ENCODE peak calls at places on chromosome X, in seven cellular contexts. X is nephron progenitor cell, M is GM06990, A is brain microvascular endothelial cell, E is cardiac fibroblast, V is endothelial cell of umbilical vein, H is Peyer's patch. I is an unnamed sample.

GRCh38 chrX:39418132-39418935 is 617.1 kb downstream of the MID1IP1 start:
- DNase-seq in X (no peak), A (no peak), E (no peak), H (no peak), V (peak), M (no peak), I (no peak)

GRCh38 chrX:96590403-96590802 is 94.2 kb upstream of the DIAPH2 start:
- DNase-seq in E (no peak), M (no peak), H (no peak), A (no peak), X (no peak), V (no peak), I (no peak)

GRCh38 chrX:3576886-3577516 is 136.4 kb downstream of the PRKX start:
- DNase-seq in M (no peak), E (peak), A (no peak), H (no peak), X (no peak), V (no peak), I (no peak)

GRCh38 chrX:96389314-96390048 is 295.2 kb upstream of the DIAPH2 start:
- DNase-seq in E (peak), A (no peak), H (no peak), X (no peak), V (no peak), M (no peak), I (no peak)

GRCh38 chrX:7582191-7582590 is 260.8 kb upstream of the VCX start:
- DNase-seq in H (no peak), A (no peak), X (no peak), V (no peak), E (no peak), M (no peak), I (no peak)

GRCh38 chrX:8067754-8068469 is 103.2 kb downstream of the VCX2 start:
- DNase-seq in X (no peak), E (no peak), A (no peak), H (no peak), M (no peak), V (no peak), I (no peak)

GRCh38 chrX:134821901-134822300 is 163.6 kb upstream of the PLAC1 start:
- DNase-seq in H (no peak), E (peak), V (peak), M (no peak), X (no peak), A (no peak), I (no peak)

GRCh38 chrX:19602866-19603620 is 87.7 kb upstream of the MAP3K15 start:
- DNase-seq in M (no peak), E (peak), H (no peak), A (peak), X (no peak), V (no peak), I (no peak)

GRCh38 chrX:122504026-122504425 is 680.1 kb upstream of the GRIA3 start:
- DNase-seq in V (no peak), X (no peak), A (no peak), M (no peak), H (no peak), E (peak), I (no peak)

GRCh38 chrX:2965965-2966364 is 36.8 kb upstream of the ARSD start:
- DNase-seq in A (no peak), H (no peak), X (no peak), E (no peak), M (peak), V (no peak), I (no peak)

GRCh38 chrX:155134255-155134654 is 62.9 kb downstream of the BRCC3 start:
- DNase-seq in M (no peak), V (no peak), H (no peak), E (no peak), X (no peak), A (no peak), I (no peak)

GRCh38 chrX:136065044-136065671 is 79.9 kb downstream of the SLC9A6 start:
- DNase-seq in A (peak), V (peak), H (no peak), X (peak), E (peak), M (no peak), I (no peak)

GRCh38 chrX:47644557-47645091 is 5.7 kb downstream of the ELK1 start:
- DNase-seq in A (no peak), V (no peak), E (peak), H (no peak), M (no peak), X (peak), I (no peak)

GRCh38 chrX:18422886-18423285 is 2.5 kb upstream of the CDKL5 start:
- DNase-seq in E (peak), X (no peak), H (no peak), M (no peak), V (no peak), A (no peak), I (no peak)

GRCh38 chrX:46687619-46688018 is 71.3 kb downstream of the SLC9A7 start:
- DNase-seq in X (no peak), A (no peak), V (no peak), E (peak), M (no peak), H (no peak), I (no peak)

GRCh38 chrX:64195862-64196261 is 9.6 kb downstream of the AMER1 start:
- DNase-seq in H (no peak), V (no peak), A (no peak), X (no peak), E (no peak), M (no peak), I (no peak)

GRCh38 chrX:38260231-38260630 is 39.6 kb upstream of the SRPX start:
- DNase-seq in V (peak), M (no peak), X (peak), E (peak), A (peak), H (no peak), I (peak)

GRCh38 chrX:77442728-77443127 is 4.5 kb upstream of the FGF16 start:
- DNase-seq in A (peak), E (peak), V (peak), X (no peak), M (no peak), H (no peak), I (no peak)

GRCh38 chrX:16589211-16589610 is 60.7 kb upstream of the S100G start:
- DNase-seq in A (peak), E (peak), V (peak), M (no peak), X (no peak), H (no peak), I (no peak)

GRCh38 chrX:152177052-152177451 is 38.7 kb upstream of the MAGEA10 start:
- DNase-seq in V (no peak), E (no peak), H (no peak), X (no peak), M (no peak), A (no peak), I (no peak)

GRCh38 chrX:109880629-109881028 is 122.3 kb upstream of the TMEM164 start:
- DNase-seq in M (peak), V (no peak), X (no peak), H (no peak), E (no peak), A (no peak), I (peak)

GRCh38 chrX:153412746-153413720 is 1.8 kb downstream of the ZFP92 start:
- DNase-seq in M (no peak), H (no peak), V (no peak), X (no peak), A (no peak), E (no peak), I (no peak)

GRCh38 chrX:87409113-87409841 is 108.3 kb upstream of the KLHL4 start:
- DNase-seq in V (peak), H (no peak), X (no peak), E (peak), M (no peak), A (peak), I (no peak)

GRCh38 chrX:21985332-21985777 is 44.8 kb downstream of the SMS start:
- DNase-seq in X (peak), M (peak), A (peak), V (peak), E (peak), H (peak), I (peak)

GRCh38 chrX:69231903-69232302 is 66.7 kb upstream of the PJA1 start:
- DNase-seq in X (no peak), H (no peak), A (peak), V (no peak), E (peak), M (no peak), I (no peak)

GRCh38 chrX:38717871-38718270 is 83.4 kb upstream of the MID1IP1 start:
- DNase-seq in A (peak), E (peak), M (no peak), V (peak), X (no peak), H (no peak), I (peak)

GRCh38 chrX:16114640-16115039 is 8.7 kb upstream of the GRPR start:
- DNase-seq in H (no peak), V (no peak), X (no peak), M (peak), E (peak), A (peak), I (no peak)

DNA sequence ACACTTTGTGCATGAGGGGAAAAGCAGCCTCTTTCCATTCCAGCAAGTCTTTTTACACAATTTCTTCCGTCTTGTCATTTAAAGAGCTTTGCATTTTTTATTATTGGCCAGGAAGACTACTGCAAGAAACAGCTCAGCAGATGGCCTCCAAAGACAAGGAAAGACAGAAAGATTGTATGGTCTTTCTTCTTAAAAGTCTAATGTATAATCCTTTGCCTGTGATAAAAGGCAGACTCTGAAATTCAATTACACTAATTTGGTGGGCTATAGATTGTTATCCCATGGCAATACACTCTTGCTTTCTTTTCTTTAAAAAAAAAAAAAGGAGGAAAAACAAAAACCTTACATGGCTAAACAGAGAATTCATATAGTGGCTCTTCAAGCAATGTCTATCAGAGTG is 5.9 kb downstream of the CAPN6 start:
- DNase-seq in M (no peak), X (no peak), A (no peak), E (no peak), V (no peak), H (no peak), I (no peak)
- TF ChIP-seq CTCF in M (no peak), X (no peak), A (no peak), E (no peak), V (no peak), H (no peak), I (no peak)

GRCh38 chrX:112731793-112732192 is 52.1 kb upstream of the LHFPL1 start:
- DNase-seq in E (peak), M (no peak), A (no peak), H (no peak), V (no peak), X (no peak), I (no peak)
- TF ChIP-seq CTCF in E (no peak), M (peak), A (peak), H (peak), V (no peak), X (peak), I (no peak)

GRCh38 chrX:121014826-121015225 is 29.3 kb upstream of the CT47A1 start:
- DNase-seq in E (no peak), H (no peak), A (no peak), M (no peak), V (no peak), X (no peak), I (no peak)
- TF ChIP-seq CTCF in E (no peak), H (no peak), A (no peak), M (no peak), V (no peak), X (no peak), I (no peak)

DNA sequence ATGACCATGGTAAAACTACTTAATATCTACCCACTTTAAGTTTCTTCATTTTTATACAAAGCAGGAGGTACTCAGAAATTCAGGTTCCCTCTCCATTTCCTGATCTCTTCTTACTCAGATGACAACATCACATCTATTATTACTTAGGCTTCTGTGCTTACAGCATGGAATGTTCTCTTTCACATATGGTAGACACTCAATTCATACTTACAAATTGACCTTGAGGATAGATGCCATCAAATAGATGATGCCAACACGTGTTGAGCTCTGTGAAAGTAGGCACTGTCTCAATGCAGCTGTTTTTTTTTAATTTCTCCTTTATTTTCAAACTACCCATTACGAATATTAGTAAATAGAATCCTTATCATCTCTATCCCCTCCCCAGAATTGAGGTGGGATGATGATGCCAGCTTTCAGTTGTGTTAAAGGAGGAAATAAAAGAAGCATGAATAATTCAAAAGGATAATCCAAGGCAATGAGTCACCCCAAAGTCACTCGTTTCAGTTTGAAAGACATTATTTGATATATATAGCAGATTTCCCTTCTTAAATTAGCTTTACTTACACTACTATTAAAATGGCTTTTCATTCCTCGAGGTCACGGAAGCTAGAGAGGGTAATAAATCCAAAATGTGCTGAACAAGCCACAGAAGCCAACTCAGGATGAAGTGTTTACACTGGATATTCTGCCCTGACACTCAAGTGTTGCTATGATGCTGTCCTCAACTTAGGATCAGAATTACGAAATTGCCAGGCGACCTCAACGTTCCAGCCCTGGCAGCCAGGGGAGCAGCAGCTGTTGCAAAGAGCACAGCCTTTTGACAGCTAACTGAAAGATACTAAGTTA is 124.2 kb upstream of the EOLA2 start:
- DNase-seq in A (peak), H (no peak), M (no peak), V (peak), E (peak), X (no peak), I (no peak)
- TF ChIP-seq CTCF in A (peak), H (no peak), M (no peak), V (no peak), E (peak), X (no peak), I (no peak)

I was measured in GM10248.